ENCODE peak calls at places on chromosomes 7 and 10, in nine cellular contexts. X is CD4-positive, alpha-beta T cell; I is psoas muscle; O is CD8-positive, alpha-beta T cell; M is A549; H is fibroblast of mammary gland; Q is AG09309; Z is ascending aorta; K is progenitor cell of endocrine pancreas. B is an unnamed sample.

GRCh38 chr7:131370523-131370968 is 42.9 kb downstream of the MKLN1 start:
- DNase-seq in X (no peak), I (no peak), O (peak), M (no peak), H (peak), Q (peak), Z (no peak), K (no peak), B (peak)

GRCh38 chr10:128927821-128928220 is 539.2 kb upstream of the MGMT start:
- DNase-seq in X (no peak), I (peak), O (no peak), M (no peak), H (no peak), Q (no peak), Z (no peak), K (no peak), B (no peak)

GRCh38 chr7:143975617-143976016 is 21.0 kb downstream of the OR2F1 start:
- DNase-seq in X (no peak), I (no peak), O (no peak), M (peak), H (peak), Q (no peak), Z (no peak), K (no peak), B (peak)

GRCh38 chr10:132929953-132930640 is 12.3 kb downstream of the CFAP46 start:
- DNase-seq in X (no peak), I (no peak), O (no peak), M (no peak), H (no peak), Q (no peak), Z (no peak), K (no peak), B (no peak)

GRCh38 chr7:116671681-116672595 is at the start of gene MET:
- DNase-seq in X (no peak), I (peak), O (no peak), M (peak), H (peak), Q (no peak), Z (peak), K (peak), B (peak)

GRCh38 chr10:5888352-5888751 is 1.3 kb downstream of the ANKRD16 start:
- DNase-seq in X (no peak), I (no peak), O (no peak), M (no peak), H (peak), Q (no peak), Z (peak), K (no peak), B (peak)

GRCh38 chr10:103551619-103552602 is 58.4 kb downstream of the NEURL1 start:
- DNase-seq in X (no peak), I (no peak), O (no peak), M (no peak), H (no peak), Q (no peak), Z (no peak), K (no peak), B (no peak)

GRCh38 chr7:2832441-2832840 is 11.7 kb downstream of the GNA12 start:
- DNase-seq in X (no peak), I (no peak), O (no peak), M (no peak), H (no peak), Q (no peak), Z (no peak), K (no peak), B (no peak)

GRCh38 chr10:44118500-44118899 is 266.4 kb downstream of the CXCL12 start:
- DNase-seq in X (no peak), I (no peak), O (no peak), M (no peak), H (no peak), Q (no peak), Z (no peak), K (no peak), B (no peak)

GRCh38 chr10:10758306-10758705 is 259.4 kb upstream of the CELF2 start:
- DNase-seq in X (no peak), I (no peak), O (no peak), M (no peak), H (peak), Q (no peak), Z (no peak), K (no peak), B (no peak)

GRCh38 chr7:1440620-1441019 is 18.6 kb downstream of the MICALL2 start:
- DNase-seq in X (no peak), I (no peak), O (no peak), M (no peak), H (no peak), Q (no peak), Z (no peak), K (no peak), B (no peak)

GRCh38 chr7:99997545-99998137 is 17.8 kb upstream of the ZKSCAN1 start:
- DNase-seq in X (peak), I (peak), O (peak), M (no peak), H (peak), Q (no peak), Z (no peak), K (no peak), B (no peak)

GRCh38 chr10:60611291-60611747 is 167.0 kb upstream of the CDK1 start:
- DNase-seq in X (no peak), I (no peak), O (no peak), M (peak), H (peak), Q (peak), Z (no peak), K (no peak), B (peak)

GRCh38 chr7:102152672-102153585 is 133.7 kb upstream of the SH2B2 start:
- DNase-seq in X (no peak), I (no peak), O (no peak), M (peak), H (peak), Q (peak), Z (no peak), K (no peak), B (peak)

GRCh38 chr7:157714166-157715070 is 377.6 kb downstream of the DNAJB6 start:
- DNase-seq in X (no peak), I (no peak), O (no peak), M (no peak), H (no peak), Q (no peak), Z (no peak), K (no peak), B (no peak)

GRCh38 chr7:74587435-74588126 is 69.9 kb upstream of the GTF2I start:
- DNase-seq in X (no peak), I (peak), O (no peak), M (peak), H (peak), Q (peak), Z (peak), K (no peak), B (peak)

GRCh38 chr10:103612462-103613365 is 119.2 kb downstream of the NEURL1 start:
- DNase-seq in X (no peak), I (no peak), O (no peak), M (no peak), H (peak), Q (peak), Z (no peak), K (no peak), B (peak)

DNA sequence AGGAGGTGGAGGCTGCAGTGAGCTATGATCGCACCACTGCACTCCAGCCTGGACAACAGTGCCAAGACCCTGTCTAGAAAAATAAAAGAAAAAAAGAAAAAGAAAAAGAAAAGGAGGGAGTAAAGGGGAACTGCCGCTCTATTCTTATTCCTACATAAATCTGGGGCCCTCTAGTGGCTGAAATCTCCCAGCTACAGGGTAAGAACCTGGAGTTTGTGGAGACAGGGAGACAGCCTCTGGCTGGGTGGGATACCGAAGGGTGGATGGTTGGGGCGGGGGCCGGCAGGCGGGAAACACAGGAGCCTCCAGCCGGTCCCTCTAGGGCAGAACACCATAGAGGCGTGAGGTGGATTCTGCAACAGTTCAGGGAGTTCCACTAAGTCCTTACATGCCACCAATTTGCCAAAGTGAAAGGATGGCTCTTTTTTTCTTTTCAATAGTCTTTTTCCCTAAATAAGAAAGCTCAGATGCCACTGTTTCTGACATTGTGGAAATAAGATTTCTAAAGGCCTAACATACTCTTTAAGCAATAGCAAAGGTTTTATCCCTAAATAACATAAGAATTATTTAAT is 117.3 kb downstream of the SVIL start:
- DNase-seq in X (no peak), I (no peak), O (no peak), M (peak), H (peak), Q (no peak), Z (no peak), K (no peak), B (peak)
- TF ChIP-seq CTCF in X (no peak), I (peak), O (no peak), M (peak), H (peak), Q (peak), Z (peak), K (peak), B (peak)

DNA sequence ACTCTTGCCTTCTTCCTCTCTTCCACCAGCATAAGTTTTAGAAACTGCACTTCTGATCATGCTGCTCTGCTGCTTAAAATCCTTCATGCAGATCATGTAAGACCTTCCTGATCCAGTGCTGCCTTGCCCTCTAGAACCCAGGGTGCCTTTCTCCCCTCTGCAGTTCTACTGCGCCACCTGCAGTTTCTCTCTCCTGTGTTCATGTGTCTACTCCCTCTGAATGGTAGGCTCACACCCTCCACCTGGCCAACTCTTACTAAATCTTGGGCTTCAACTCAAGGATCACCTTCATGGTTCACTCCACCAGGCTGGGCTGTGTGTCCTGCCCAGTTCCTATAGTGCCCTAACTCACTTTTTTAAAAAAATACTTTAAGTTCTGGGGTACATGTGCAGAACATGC is 174.6 kb upstream of the ITGB1 start:
- DNase-seq in X (peak), I (no peak), O (peak), M (peak), H (no peak), Q (no peak), Z (no peak), K (no peak), B (no peak)
- TF ChIP-seq CTCF in X (peak), I (no peak), O (no peak), M (peak), H (peak), Q (no peak), Z (no peak), K (no peak), B (no peak)

GRCh38 chr10:86261933-86262665 is 104.5 kb downstream of the GRID1 start:
- DNase-seq in X (no peak), I (no peak), O (no peak), M (peak), H (no peak), Q (no peak), Z (peak), K (peak), B (no peak)
- TF ChIP-seq CTCF in X (no peak), I (no peak), O (no peak), M (peak), H (no peak), Q (no peak), Z (no peak), K (peak), B (no peak)

GRCh38 chr10:33553951-33554571 is 219.6 kb upstream of the NRP1 start:
- DNase-seq in X (no peak), I (no peak), O (no peak), M (no peak), H (no peak), Q (no peak), Z (no peak), K (no peak), B (no peak)

GRCh38 chr10:33557313-33557712 is 222.8 kb upstream of the NRP1 start:
- DNase-seq in X (no peak), I (no peak), O (no peak), M (no peak), H (no peak), Q (no peak), Z (no peak), K (no peak), B (no peak)

GRCh38 chr10:33556581-33556980 is 222.1 kb upstream of the NRP1 start:
- DNase-seq in X (no peak), I (no peak), O (no peak), M (no peak), H (no peak), Q (no peak), Z (no peak), K (no peak), B (no peak)

GRCh38 chr10:33556103-33556502 is 221.6 kb upstream of the NRP1 start:
- DNase-seq in X (no peak), I (no peak), O (no peak), M (no peak), H (no peak), Q (no peak), Z (no peak), K (no peak), B (no peak)

DNA sequence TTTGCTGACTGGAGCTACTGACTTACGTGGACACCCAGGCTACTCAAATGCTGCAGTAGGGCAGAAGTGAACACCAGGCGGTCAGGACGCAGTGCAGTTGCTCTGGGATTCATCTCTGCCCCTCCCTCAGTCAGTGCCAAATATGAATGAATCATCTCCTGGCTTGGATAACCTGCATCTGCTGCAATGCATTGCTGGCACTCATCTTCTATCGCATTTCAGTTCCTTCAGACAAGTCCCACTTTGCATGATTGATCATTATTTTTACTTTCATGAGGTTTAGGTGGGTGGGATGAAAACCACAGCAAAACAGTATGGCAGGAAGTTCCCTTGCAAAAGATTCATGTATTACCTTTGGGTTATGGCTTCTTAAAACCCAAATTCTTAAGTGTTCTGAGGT is 224.6 kb upstream of the NRP1 start:
- DNase-seq in X (no peak), I (peak), O (no peak), M (peak), H (peak), Q (peak), Z (no peak), K (no peak), B (peak)
- TF ChIP-seq CTCF in X (no peak), I (no peak), O (no peak), M (no peak), H (peak), Q (peak), Z (no peak), K (no peak), B (no peak)

DNA sequence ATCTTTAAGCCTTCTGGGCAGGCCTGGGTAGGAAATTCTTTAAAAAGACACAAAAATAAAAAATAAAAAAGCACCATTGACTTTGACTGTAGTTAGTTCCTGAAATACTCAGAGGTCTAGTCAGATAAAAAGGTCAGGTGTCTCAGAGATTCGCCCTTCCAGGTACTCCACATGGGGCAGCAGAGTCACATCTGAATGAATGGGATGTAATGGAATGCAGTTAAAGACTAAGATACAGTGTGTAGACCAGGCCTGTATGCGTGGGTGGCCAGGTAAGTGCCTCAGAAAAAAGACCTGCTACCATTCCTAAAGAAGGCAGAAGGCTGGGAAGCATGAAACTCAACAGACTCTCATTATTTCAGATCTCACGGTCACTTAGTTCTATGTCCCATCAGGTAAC is 68.6 kb upstream of the SEM1 start:
- DNase-seq in X (no peak), I (no peak), O (no peak), M (no peak), H (no peak), Q (no peak), Z (no peak), K (no peak), B (no peak)
- TF ChIP-seq CTCF in X (no peak), I (no peak), O (no peak), M (no peak), H (no peak), Q (no peak), Z (no peak), K (peak), B (no peak)

DNA sequence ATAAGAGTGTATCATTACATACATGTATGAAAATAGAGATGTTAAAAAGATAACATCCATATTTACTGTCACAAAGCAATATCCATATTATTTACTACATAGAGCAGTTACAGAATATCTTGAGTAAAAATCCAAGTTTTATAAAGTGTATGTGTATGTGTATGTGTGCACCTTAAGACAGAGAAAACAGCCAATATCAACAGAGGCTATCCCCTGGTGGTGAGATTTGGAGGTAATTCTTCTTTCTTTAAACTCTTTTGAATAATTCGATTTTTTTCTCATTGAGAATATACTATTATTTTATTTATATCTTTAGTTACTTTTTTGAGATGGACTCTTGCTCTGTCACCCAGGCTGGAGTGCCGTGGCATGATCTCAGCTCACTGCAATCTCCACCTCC is 18.4 kb downstream of the TRDMT1 start:
- DNase-seq in X (no peak), I (no peak), O (no peak), M (no peak), H (no peak), Q (no peak), Z (no peak), K (no peak), B (no peak)
- TF ChIP-seq CTCF in X (no peak), I (no peak), O (peak), M (no peak), H (peak), Q (no peak), Z (no peak), K (peak), B (peak)

GRCh38 chr7:20647908-20648776 is 32.7 kb downstream of the ABCB5 start:
- DNase-seq in X (no peak), I (no peak), O (no peak), M (peak), H (peak), Q (no peak), Z (no peak), K (no peak), B (no peak)
- TF ChIP-seq CTCF in X (no peak), I (no peak), O (no peak), M (peak), H (peak), Q (peak), Z (no peak), K (peak), B (no peak)

GRCh38 chr7:8258734-8259133 is 3.2 kb downstream of the ICA1 start:
- DNase-seq in X (no peak), I (no peak), O (no peak), M (no peak), H (no peak), Q (no peak), Z (no peak), K (no peak), B (no peak)

GRCh38 chr7:8259586-8260222 is 2.3 kb downstream of the ICA1 start:
- DNase-seq in X (no peak), I (no peak), O (no peak), M (no peak), H (no peak), Q (no peak), Z (no peak), K (no peak), B (no peak)

GRCh38 chr7:8261711-8262695 is at the start of gene ICA1:
- DNase-seq in X (no peak), I (peak), O (no peak), M (peak), H (peak), Q (no peak), Z (peak), K (peak), B (no peak)

GRCh38 chr7:8260871-8261707 is 878 bp downstream of the ICA1 start:
- DNase-seq in X (no peak), I (peak), O (no peak), M (peak), H (no peak), Q (no peak), Z (peak), K (peak), B (no peak)

GRCh38 chr7:8263048-8263447 is 1.1 kb upstream of the ICA1 start:
- DNase-seq in X (no peak), I (no peak), O (no peak), M (no peak), H (no peak), Q (no peak), Z (no peak), K (no peak), B (no peak)
- TF ChIP-seq CTCF in X (no peak), I (no peak), O (no peak), M (no peak), H (no peak), Q (no peak), Z (no peak), K (no peak), B (no peak)

DNA sequence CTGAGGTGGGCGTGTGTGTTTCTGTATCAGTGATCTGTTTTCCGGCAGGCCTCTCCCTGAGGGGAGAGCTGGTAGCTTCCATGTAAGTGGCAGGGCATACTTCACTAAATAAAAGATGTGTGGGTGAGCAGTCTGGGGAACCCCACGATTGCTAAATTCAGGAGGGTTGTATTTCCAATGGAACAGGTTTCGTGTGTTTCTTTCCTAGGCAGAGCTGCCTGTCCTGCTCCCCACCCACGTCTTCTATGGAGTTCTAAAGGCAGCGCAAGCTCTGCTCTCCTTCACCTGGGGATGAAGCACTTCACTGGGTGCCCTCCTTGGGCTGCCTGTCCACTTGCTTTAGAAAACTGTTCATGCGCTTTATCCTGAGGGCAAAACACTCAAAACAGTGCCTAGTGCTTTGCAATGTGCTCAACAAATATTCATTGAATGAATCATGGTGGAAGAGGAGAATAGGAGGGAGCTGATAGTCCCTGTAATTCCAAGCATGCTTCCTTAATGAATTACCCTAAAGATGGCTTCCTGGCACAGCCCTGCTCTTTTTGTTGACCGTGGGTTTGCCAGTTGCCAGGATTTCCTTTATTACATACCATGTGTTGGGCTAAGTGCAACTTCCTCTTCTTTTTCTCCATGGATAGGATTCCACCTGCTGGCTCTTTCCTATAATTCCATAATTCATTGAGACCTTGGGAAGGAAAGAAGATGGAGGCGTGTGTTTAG is 50.6 kb upstream of the SRPK2 start:
- DNase-seq in X (no peak), I (no peak), O (no peak), M (peak), H (peak), Q (peak), Z (no peak), K (no peak), B (peak)
- TF ChIP-seq CTCF in X (no peak), I (no peak), O (no peak), M (no peak), H (no peak), Q (peak), Z (no peak), K (no peak), B (peak)

GRCh38 chr10:31320179-31320597 is 1.2 kb downstream of the ZEB1 start:
- DNase-seq in X (peak), I (peak), O (peak), M (peak), H (no peak), Q (no peak), Z (peak), K (peak), B (no peak)
- TF ChIP-seq CTCF in X (no peak), I (no peak), O (no peak), M (no peak), H (no peak), Q (no peak), Z (no peak), K (no peak), B (no peak)